ENCODE peak calls at places on chromosomes 6 and 20, in six cellular contexts. V is cardiac fibroblast, G is fibroblast of the aortic adventitia, L is hepatocyte, Y is cardiac muscle cell, S is A549. O is an unnamed sample.

GRCh38 chr6:168393126-168393870 is 47.7 kb upstream of the SMOC2 start:
- DNase-seq in V (no peak), S (no peak), Y (no peak), G (no peak), L (no peak), O (no peak)

GRCh38 chr20:24027229-24027628 is 38.6 kb upstream of the GGTLC1 start:
- DNase-seq in Y (peak), S (no peak), G (peak), L (no peak), V (peak), O (peak)

GRCh38 chr6:4846387-4846786 is 70.2 kb downstream of the CDYL start:
- DNase-seq in Y (no peak), V (no peak), L (no peak), G (no peak), S (no peak), O (no peak)

GRCh38 chr20:32510120-32510600 is 75.0 kb downstream of the NOL4L start:
- DNase-seq in V (no peak), L (peak), Y (no peak), S (no peak), G (no peak), O (no peak)

GRCh38 chr6:68651018-68651985 is 16.2 kb downstream of the ADGRB3 start:
- DNase-seq in L (no peak), S (no peak), G (no peak), V (peak), Y (peak), O (peak)

GRCh38 chr6:74879234-74879633 is 326.6 kb downstream of the COL12A1 start:
- DNase-seq in S (no peak), Y (peak), V (peak), L (no peak), G (peak), O (peak)

GRCh38 chr6:26064619-26065257 is 22.5 kb upstream of the HFE start:
- DNase-seq in V (peak), S (peak), G (peak), Y (peak), L (peak), O (peak)

GRCh38 chr20:50855498-50856474 is 60.9 kb downstream of the BCAS4 start:
- DNase-seq in S (peak), G (no peak), Y (no peak), V (no peak), L (peak), O (no peak)

GRCh38 chr6:34491091-34491430 is 25.2 kb downstream of the PACSIN1 start:
- DNase-seq in L (peak), S (no peak), Y (peak), G (peak), V (peak), O (peak)

GRCh38 chr6:127464881-127465459 is 5.8 kb upstream of the KIAA0408 start:
- DNase-seq in Y (peak), V (peak), L (peak), S (peak), G (peak), O (peak)

GRCh38 chr6:37048851-37049734 is 43.6 kb downstream of the FGD2 start:
- DNase-seq in V (peak), S (no peak), G (peak), Y (peak), L (peak), O (peak)

GRCh38 chr6:162488444-162488843 is 239.1 kb downstream of the PRKN start:
- DNase-seq in V (no peak), Y (no peak), S (no peak), L (no peak), G (no peak), O (no peak)

GRCh38 chr6:90383212-90383611 is 86.6 kb upstream of the BACH2 start:
- DNase-seq in G (no peak), S (no peak), L (no peak), Y (no peak), V (no peak), O (no peak)

GRCh38 chr6:45970326-45970725 is 45.3 kb downstream of the CLIC5 start:
- DNase-seq in Y (no peak), G (no peak), S (no peak), L (no peak), V (no peak), O (no peak)

GRCh38 chr20:50304501-50304856 is 113.8 kb downstream of the CEBPB start:
- DNase-seq in Y (peak), S (no peak), V (peak), L (peak), G (peak), O (peak)

GRCh38 chr6:27720607-27721580 is 191.3 kb downstream of the OR2B2 start:
- DNase-seq in S (peak), Y (peak), L (peak), V (peak), G (peak), O (peak)

GRCh38 chr6:169082817-169083540 is 170.7 kb downstream of the THBS2 start:
- DNase-seq in G (no peak), V (no peak), Y (no peak), L (no peak), S (no peak), O (no peak)

GRCh38 chr6:36954262-36954931 is at the start of gene PI16:
- DNase-seq in S (no peak), L (no peak), G (peak), Y (no peak), V (no peak), O (no peak)

GRCh38 chr6:28771401-28772267 is 152.2 kb downstream of the TRIM27 start:
- DNase-seq in L (no peak), G (no peak), S (no peak), Y (no peak), V (no peak), O (no peak)

GRCh38 chr6:7827142-7827541 is 83.4 kb downstream of the TXNDC5 start:
- DNase-seq in G (peak), L (no peak), Y (peak), V (peak), S (no peak), O (peak)

GRCh38 chr6:5486214-5486613 is 224.9 kb downstream of the FARS2 start:
- DNase-seq in G (no peak), S (no peak), V (no peak), Y (no peak), L (no peak), O (no peak)

GRCh38 chr6:54621285-54621684 is 225.3 kb upstream of the FAM83B start:
- DNase-seq in S (peak), G (peak), Y (no peak), V (peak), L (no peak), O (peak)

GRCh38 chr6:150091466-150091865 is 22.5 kb upstream of the ULBP3 start:
- DNase-seq in G (no peak), Y (no peak), S (no peak), V (no peak), L (no peak), O (no peak)

GRCh38 chr6:16355238-16355637 is 116.9 kb downstream of the GMPR start:
- DNase-seq in S (no peak), V (no peak), Y (no peak), L (no peak), G (no peak), O (no peak)

GRCh38 chr20:19944772-19945459 is 72.2 kb upstream of the NAA20 start:
- DNase-seq in Y (peak), G (peak), V (no peak), L (no peak), S (no peak), O (peak)

GRCh38 chr6:88982720-88983119 is 19.3 kb upstream of the RNGTT start:
- DNase-seq in L (peak), G (peak), V (peak), S (peak), Y (peak), O (peak)

GRCh38 chr6:90820436-90820835 is 233.6 kb upstream of the MAP3K7 start:
- DNase-seq in V (no peak), Y (no peak), S (no peak), L (no peak), G (no peak), O (no peak)

GRCh38 chr6:67933278-67933677 is 701.8 kb upstream of the ADGRB3 start:
- DNase-seq in S (peak), L (no peak), G (no peak), Y (no peak), V (no peak), O (no peak)

GRCh38 chr6:96724641-96725040 is 112.6 kb downstream of the GPR63 start:
- DNase-seq in L (peak), Y (no peak), S (no peak), V (no peak), G (no peak), O (no peak)

GRCh38 chr6:111105578-111105977 is 18.3 kb downstream of the SLC16A10 start:
- DNase-seq in Y (peak), L (peak), S (peak), V (peak), G (no peak), O (no peak)

GRCh38 chr20:43507150-43508080 is at the start of gene L3MBTL1:
- DNase-seq in Y (peak), V (peak), S (peak), G (peak), L (peak), O (peak)

GRCh38 chr6:40629463-40629862 is 42.3 kb upstream of the LRFN2 start:
- DNase-seq in V (no peak), L (no peak), G (no peak), Y (no peak), S (no peak), O (no peak)

GRCh38 chr20:56403465-56403864 is 8.6 kb upstream of the CASS4 start:
- DNase-seq in S (no peak), Y (no peak), G (no peak), L (no peak), V (no peak), O (no peak)

GRCh38 chr20:56395166-56395565 is 2.7 kb downstream of the CSTF1 start:
- DNase-seq in G (no peak), Y (no peak), V (no peak), L (no peak), S (no peak), O (no peak)

GRCh38 chr20:56400001-56400640 is 7.7 kb downstream of the CSTF1 start:
- DNase-seq in S (peak), V (peak), L (peak), Y (peak), G (peak), O (peak)
- H3K4me3 ChIP-seq in S (no peak), V (no peak), L (no peak), Y (no peak), G (no peak), O (no peak)

DNA sequence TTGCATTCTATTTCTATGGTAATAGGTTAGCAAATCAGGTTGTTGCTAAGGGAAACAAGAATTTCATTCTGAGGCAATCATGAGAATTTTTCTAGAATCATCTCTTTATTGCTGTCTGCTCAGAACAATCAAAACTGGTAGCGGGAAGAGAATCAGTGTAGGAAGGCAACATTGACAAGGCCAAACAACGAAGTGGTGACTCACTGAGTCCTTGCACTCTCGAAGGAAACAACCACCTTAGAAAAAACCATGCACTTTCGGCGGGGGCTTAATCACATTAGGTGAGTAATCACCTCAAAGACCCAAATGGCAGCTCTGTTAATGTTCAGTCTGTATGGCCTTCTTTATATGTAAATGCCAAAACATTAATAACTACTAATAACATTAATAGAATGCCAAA is 78.8 kb upstream of the MAP7 start:
- DNase-seq in V (no peak), G (no peak), L (no peak), Y (no peak), S (no peak), O (no peak)
- TF ChIP-seq CTCF in V (no peak), G (no peak), L (no peak), Y (no peak), S (no peak), O (no peak)

GRCh38 chr6:3358413-3359090 is 98.3 kb downstream of the SLC22A23 start:
- DNase-seq in Y (no peak), S (no peak), L (no peak), V (no peak), G (no peak), O (no peak)

GRCh38 chr6:3359091-3359752 is 97.6 kb downstream of the SLC22A23 start:
- DNase-seq in S (no peak), L (no peak), G (no peak), Y (no peak), V (no peak), O (peak)

GRCh38 chr6:3356824-3357420 is 98.2 kb downstream of the PSMG4 start:
- DNase-seq in Y (peak), V (peak), S (peak), L (peak), G (peak), O (peak)

GRCh38 chr6:3356056-3356823 is 97.5 kb downstream of the PSMG4 start:
- DNase-seq in G (peak), Y (peak), V (peak), L (peak), S (peak), O (peak)

DNA sequence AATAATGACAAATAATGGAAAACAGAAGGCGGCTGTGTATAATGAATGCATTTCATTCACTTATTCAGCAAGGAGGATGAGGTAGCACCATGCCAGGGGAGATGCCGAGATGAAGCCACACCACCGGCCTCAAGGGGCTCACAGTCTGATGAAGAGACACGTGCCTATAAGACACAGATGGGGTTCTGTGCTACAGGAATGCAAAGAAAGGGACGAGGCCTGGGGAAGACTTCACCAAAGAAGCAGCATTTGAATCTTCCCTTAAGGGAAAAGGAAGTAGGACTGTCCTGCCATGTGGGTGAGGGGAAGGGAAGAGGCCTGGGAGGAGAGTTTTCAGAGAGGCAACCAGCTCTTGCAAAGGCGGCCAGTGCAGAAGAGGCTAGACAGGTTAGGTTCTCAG is 98.9 kb downstream of the PSMG4 start:
- DNase-seq in S (no peak), Y (no peak), G (no peak), L (no peak), V (no peak), O (no peak)
- H3K4me3 ChIP-seq in S (no peak), Y (no peak), G (no peak), L (no peak), V (no peak), O (no peak)

GRCh38 chr20:36275011-36275410 is 31.1 kb upstream of the DLGAP4 start:
- DNase-seq in Y (no peak), V (no peak), G (no peak), L (no peak), S (no peak), O (no peak)

GRCh38 chr20:36272547-36273220 is 33.5 kb upstream of the DLGAP4 start:
- DNase-seq in L (no peak), G (no peak), Y (no peak), V (no peak), S (no peak), O (no peak)

GRCh38 chr20:36271639-36272546 is 34.2 kb upstream of the DLGAP4 start:
- DNase-seq in L (no peak), Y (no peak), G (no peak), V (no peak), S (no peak), O (no peak)

GRCh38 chr20:36274248-36274841 is 31.8 kb upstream of the DLGAP4 start:
- DNase-seq in L (no peak), S (no peak), Y (no peak), G (no peak), V (no peak), O (no peak)

GRCh38 chr20:36273414-36274247 is 32.5 kb upstream of the DLGAP4 start:
- DNase-seq in L (no peak), G (peak), Y (peak), V (peak), S (peak), O (peak)
- TF ChIP-seq CTCF in L (peak), G (peak), Y (peak), V (peak), S (peak), O (peak)

GRCh38 chr20:49275634-49276033 is 2.2 kb downstream of the ZNFX1 start:
- DNase-seq in L (no peak), S (no peak), V (no peak), Y (no peak), G (no peak), O (no peak)
- H3K4me3 ChIP-seq in L (no peak), S (peak), V (no peak), Y (no peak), G (peak), O (peak)

GRCh38 chr20:21202284-21202683 is 76.4 kb downstream of the KIZ start:
- DNase-seq in V (peak), S (peak), Y (peak), G (peak), L (no peak), O (peak)
- TF ChIP-seq CTCF in V (no peak), S (no peak), Y (no peak), G (no peak), L (no peak), O (no peak)

DNA sequence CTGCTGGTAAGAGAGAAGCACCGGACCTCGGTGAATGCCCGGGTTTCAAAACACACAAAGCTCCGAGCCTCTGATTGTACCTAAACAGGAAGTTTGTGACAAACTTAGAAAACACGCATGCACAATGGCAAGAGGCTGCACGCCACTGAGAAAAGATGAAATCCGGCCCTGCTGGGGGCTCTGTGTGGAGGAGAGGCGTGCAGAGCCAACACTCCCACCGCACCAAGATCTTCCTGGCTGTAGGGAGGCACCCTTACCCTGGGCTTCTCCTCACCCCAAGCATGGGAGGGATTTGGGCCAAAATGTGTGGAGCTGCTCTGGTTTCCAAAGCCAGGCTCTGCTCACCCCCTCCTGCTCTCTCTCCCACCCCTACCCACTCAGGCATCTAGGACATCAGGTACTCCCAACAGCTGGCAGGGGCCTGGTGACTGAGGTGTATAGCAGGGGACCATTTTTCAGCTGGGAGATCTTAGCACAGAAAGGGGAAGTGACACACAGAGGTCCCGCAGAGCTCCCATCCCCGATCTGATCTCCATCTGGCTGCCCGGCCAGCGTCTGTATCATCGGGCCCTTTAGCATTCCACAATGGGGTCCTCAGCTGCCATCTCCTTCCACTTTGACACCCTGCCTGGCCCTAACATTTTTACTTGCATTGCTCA is 84.2 kb downstream of the TRERF1 start:
- DNase-seq in Y (no peak), L (no peak), V (no peak), G (no peak), S (no peak), O (peak)
- H3K4me3 ChIP-seq in Y (no peak), L (no peak), V (no peak), G (no peak), S (no peak), O (peak)

DNA sequence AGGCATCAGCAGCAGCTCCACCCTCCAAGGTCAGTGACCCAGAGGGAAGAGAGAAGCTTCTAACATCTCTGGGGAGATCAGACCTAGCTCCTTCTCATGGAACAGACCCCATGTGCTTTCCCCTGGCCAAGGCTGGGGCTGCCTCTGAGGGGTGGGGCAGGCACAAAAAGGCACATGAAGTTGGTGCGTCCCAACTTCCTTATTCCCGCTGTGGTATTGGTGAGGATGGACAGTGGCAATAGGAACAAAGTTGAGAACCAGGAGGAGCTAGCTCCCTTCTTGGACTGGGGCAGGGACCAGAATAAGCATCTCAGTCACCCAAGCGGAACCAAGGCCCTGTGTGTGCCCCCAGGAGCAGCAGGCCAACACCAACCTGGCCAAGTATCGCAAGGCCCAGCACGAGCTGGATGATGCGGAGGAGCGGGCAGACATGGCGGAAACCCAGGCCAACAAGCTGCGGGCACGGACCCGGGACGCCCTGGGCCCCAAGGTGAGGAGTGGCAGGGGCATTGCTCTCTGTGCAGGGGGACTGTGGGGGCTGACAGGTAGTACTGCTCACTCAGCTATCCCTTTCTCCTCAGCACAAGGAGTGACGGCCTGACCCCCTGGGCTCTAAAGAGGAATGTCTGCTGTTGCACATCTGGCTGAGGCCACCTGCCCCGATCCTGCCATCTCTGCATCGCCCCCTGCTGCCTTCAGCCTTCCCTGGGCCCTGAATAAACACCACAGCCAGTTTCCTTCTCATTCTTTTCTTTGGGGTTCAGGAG is 46.1 kb downstream of the MYH7B start:
- DNase-seq in L (no peak), G (no peak), V (no peak), S (no peak), Y (no peak), O (no peak)
- TF ChIP-seq CTCF in L (peak), G (peak), V (peak), S (peak), Y (peak), O (peak)

GRCh38 chr20:31475032-31475431 is at the start of the genes DEFB124 and REM1:
- DNase-seq in S (no peak), L (no peak), Y (no peak), G (no peak), V (no peak), O (no peak)

GRCh38 chr20:31476648-31477220 is 1.6 kb downstream of the REM1 start:
- DNase-seq in Y (peak), L (no peak), S (no peak), G (no peak), V (peak), O (no peak)

GRCh38 chr20:31474097-31474436 is 860 bp downstream of the DEFB124 start:
- DNase-seq in Y (no peak), G (no peak), L (no peak), S (no peak), V (no peak), O (no peak)

GRCh38 chr20:31476313-31476623 is 1.2 kb downstream of the REM1 start:
- DNase-seq in Y (no peak), G (no peak), L (no peak), V (no peak), S (no peak), O (no peak)

GRCh38 chr20:31475472-31476312 is 604 bp downstream of the REM1 start:
- DNase-seq in G (no peak), Y (no peak), L (no peak), V (no peak), S (no peak), O (no peak)
- H3K4me3 ChIP-seq in G (peak), Y (no peak), L (no peak), V (peak), S (peak), O (peak)

GRCh38 chr6:137945149-137945498 is 78.1 kb downstream of the TNFAIP3 start:
- DNase-seq in L (no peak), S (no peak), Y (no peak), G (no peak), V (no peak), O (no peak)
- TF ChIP-seq CTCF in L (no peak), S (no peak), Y (no peak), G (no peak), V (no peak), O (no peak)